ENCODE peak calls at places on chromosome 1, in eight cellular contexts. P is Calu3, E is hepatocyte, Y is BJ, M is GM12864, I is OCI-LY7, Z is lower leg skin, L is fibroblast of pulmonary artery. D is an unnamed sample.

GRCh38 chr1:41355761-41356160 is 5.5 kb upstream of the FOXO6 start:
- DNase-seq in P (no peak), E (no peak), Y (no peak), M (no peak), I (no peak), Z (peak), L (no peak), D (no peak)

GRCh38 chr1:3419415-3420204 is 34.9 kb upstream of the ARHGEF16 start:
- DNase-seq in P (peak), E (no peak), Y (no peak), M (no peak), I (no peak), Z (no peak), L (no peak), D (no peak)

GRCh38 chr1:203168256-203168786 is 7.3 kb downstream of the MYBPH start:
- DNase-seq in P (no peak), E (no peak), Y (no peak), M (no peak), I (no peak), Z (no peak), L (no peak), D (no peak)

GRCh38 chr1:245577396-245578157 is 422.8 kb downstream of the KIF26B start:
- DNase-seq in P (no peak), E (no peak), Y (no peak), M (no peak), I (no peak), Z (no peak), L (no peak), D (no peak)

GRCh38 chr1:39787468-39787867 is 1.2 kb downstream of the BMP8B start:
- DNase-seq in P (no peak), E (peak), Y (no peak), M (no peak), I (no peak), Z (no peak), L (no peak), D (no peak)

GRCh38 chr1:162070825-162071224 is 1.3 kb downstream of the NOS1AP start:
- DNase-seq in P (peak), E (peak), Y (no peak), M (no peak), I (no peak), Z (no peak), L (no peak), D (no peak)

GRCh38 chr1:160797163-160797797 is 1.3 kb downstream of the LY9 start:
- DNase-seq in P (no peak), E (no peak), Y (no peak), M (no peak), I (peak), Z (no peak), L (no peak), D (no peak)

GRCh38 chr1:110055493-110056283 is 14.8 kb downstream of the ALX3 start:
- DNase-seq in P (no peak), E (no peak), Y (no peak), M (no peak), I (no peak), Z (no peak), L (peak), D (no peak)

GRCh38 chr1:196774603-196775002 is at the start of gene CFHR3:
- DNase-seq in P (no peak), E (no peak), Y (no peak), M (no peak), I (no peak), Z (no peak), L (no peak), D (no peak)

GRCh38 chr1:148264374-148265276 is 112.5 kb upstream of the NBPF11 start:
- DNase-seq in P (peak), E (peak), Y (no peak), M (no peak), I (no peak), Z (no peak), L (peak), D (peak)

GRCh38 chr1:110408488-110408887 is 994 bp upstream of the LAMTOR5 start:
- DNase-seq in P (no peak), E (no peak), Y (no peak), M (no peak), I (no peak), Z (no peak), L (no peak), D (no peak)

GRCh38 chr1:108512239-108513071 is 47.4 kb upstream of the EEIG2 start:
- DNase-seq in P (no peak), E (peak), Y (no peak), M (no peak), I (peak), Z (no peak), L (peak), D (peak)

GRCh38 chr1:242225770-242226573 is 227.1 kb upstream of the MAP1LC3C start:
- DNase-seq in P (no peak), E (no peak), Y (no peak), M (peak), I (no peak), Z (no peak), L (no peak), D (no peak)

GRCh38 chr1:26280333-26281042 is 602 bp downstream of the SH3BGRL3 start:
- DNase-seq in P (no peak), E (peak), Y (no peak), M (no peak), I (no peak), Z (peak), L (no peak), D (peak)

GRCh38 chr1:240474133-240474614 is 137.8 kb downstream of the GREM2 start:
- DNase-seq in P (peak), E (peak), Y (no peak), M (no peak), I (no peak), Z (no peak), L (peak), D (peak)

GRCh38 chr1:7980984-7981383 is 19.5 kb downstream of the PARK7 start:
- DNase-seq in P (no peak), E (no peak), Y (no peak), M (no peak), I (no peak), Z (no peak), L (no peak), D (no peak)

GRCh38 chr1:89996415-89997110 is 1.7 kb downstream of the ZNF326 start:
- DNase-seq in P (no peak), E (no peak), Y (no peak), M (no peak), I (no peak), Z (no peak), L (no peak), D (no peak)

GRCh38 chr1:112465122-112465521 is 43.6 kb upstream of the WNT2B start:
- DNase-seq in P (peak), E (no peak), Y (no peak), M (no peak), I (no peak), Z (no peak), L (peak), D (no peak)

GRCh38 chr1:186680031-186681012 is at the start of gene PTGS2:
- DNase-seq in P (peak), E (peak), Y (peak), M (peak), I (no peak), Z (peak), L (peak), D (peak)

GRCh38 chr1:63969461-63969893 is 195.7 kb downstream of the ROR1 start:
- DNase-seq in P (peak), E (no peak), Y (no peak), M (no peak), I (no peak), Z (no peak), L (no peak), D (no peak)

GRCh38 chr1:11780380-11781147 is 18.6 kb downstream of the C1orf167 start:
- DNase-seq in P (no peak), E (no peak), Y (no peak), M (no peak), I (no peak), Z (no peak), L (no peak), D (no peak)

GRCh38 chr1:31991202-31991601 is 22.5 kb upstream of the KHDRBS1 start:
- DNase-seq in P (no peak), E (no peak), Y (no peak), M (no peak), I (no peak), Z (no peak), L (no peak), D (no peak)

GRCh38 chr1:237877628-237878027 is 13.1 kb downstream of the ZP4 start:
- DNase-seq in P (no peak), E (no peak), Y (no peak), M (no peak), I (no peak), Z (no peak), L (no peak), D (no peak)

GRCh38 chr1:230384380-230385172 is 41.6 kb downstream of the PGBD5 start:
- DNase-seq in P (no peak), E (no peak), Y (no peak), M (no peak), I (no peak), Z (no peak), L (no peak), D (no peak)

GRCh38 chr1:12197483-12197880 is 30.7 kb downstream of the TNFRSF1B start:
- DNase-seq in P (no peak), E (no peak), Y (no peak), M (no peak), I (no peak), Z (no peak), L (no peak), D (no peak)

GRCh38 chr1:155591770-155592169 is 18.2 kb upstream of the MSTO1 start:
- DNase-seq in P (peak), E (peak), Y (no peak), M (peak), I (peak), Z (no peak), L (peak), D (peak)

GRCh38 chr1:206851611-206852010 is 13.8 kb upstream of the IL20 start:
- DNase-seq in P (no peak), E (no peak), Y (peak), M (no peak), I (no peak), Z (no peak), L (peak), D (no peak)

GRCh38 chr1:42993631-42994121 is 35.0 kb upstream of the SLC2A1 start:
- DNase-seq in P (no peak), E (no peak), Y (no peak), M (no peak), I (no peak), Z (no peak), L (no peak), D (peak)

GRCh38 chr1:109206324-109206723 is 7.4 kb upstream of the SARS1 start:
- DNase-seq in P (no peak), E (no peak), Y (no peak), M (no peak), I (no peak), Z (no peak), L (no peak), D (no peak)

GRCh38 chr1:27643626-27644368 is 8.8 kb upstream of the FGR start:
- DNase-seq in P (peak), E (peak), Y (no peak), M (no peak), I (peak), Z (no peak), L (peak), D (peak)

GRCh38 chr1:60055336-60055735 is 18.2 kb downstream of the C1orf87 start:
- DNase-seq in P (no peak), E (no peak), Y (no peak), M (no peak), I (no peak), Z (no peak), L (no peak), D (no peak)

GRCh38 chr1:221418346-221418745 is 323.5 kb downstream of the DUSP10 start:
- DNase-seq in P (no peak), E (no peak), Y (no peak), M (no peak), I (no peak), Z (no peak), L (peak), D (no peak)

DNA sequence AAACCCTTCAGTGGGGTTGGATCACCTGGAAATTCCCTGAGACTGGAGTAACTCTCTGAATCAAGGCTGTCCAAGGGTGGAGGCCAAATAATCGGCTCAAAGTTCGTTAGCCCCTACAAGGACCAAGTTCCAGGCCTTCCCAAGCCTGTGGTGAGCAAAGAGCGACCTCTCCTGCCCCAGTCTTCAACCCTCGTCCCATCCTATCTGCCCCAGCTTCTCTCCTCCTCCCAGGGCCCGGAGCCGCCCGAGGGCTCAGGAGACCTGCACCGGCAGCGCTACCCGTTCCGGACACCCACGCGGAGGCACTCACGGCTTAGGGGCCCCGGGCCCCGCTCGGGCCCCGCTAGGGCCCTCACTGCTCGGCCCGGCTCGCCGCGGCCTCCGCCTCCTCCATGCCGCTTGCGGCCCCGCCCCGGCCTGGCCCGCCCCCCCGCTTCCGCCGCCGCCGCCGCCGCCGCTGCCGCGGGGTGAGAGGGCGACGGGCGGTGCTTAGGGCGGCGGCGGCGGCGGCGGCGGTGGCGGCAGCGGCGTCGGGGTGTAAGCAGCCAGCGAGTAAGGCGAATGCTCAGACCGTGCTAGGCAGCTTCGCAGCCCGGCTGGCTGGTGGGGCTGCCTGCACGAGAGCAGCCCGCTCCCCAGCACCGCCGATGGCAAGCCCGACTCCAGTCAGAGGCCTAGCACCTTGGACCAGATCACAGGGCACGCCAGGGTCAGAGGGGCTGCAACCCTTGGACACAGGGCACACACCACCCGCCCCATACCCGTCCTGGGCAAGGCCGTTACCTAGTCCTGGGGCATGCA is at the start of gene POMGNT1:
- DNase-seq in P (peak), E (peak), Y (no peak), M (no peak), I (peak), Z (no peak), L (peak), D (peak)
- TF ChIP-seq CTCF in P (no peak), E (peak), Y (peak), M (no peak), I (peak), Z (no peak), L (no peak), D (no peak)

DNA sequence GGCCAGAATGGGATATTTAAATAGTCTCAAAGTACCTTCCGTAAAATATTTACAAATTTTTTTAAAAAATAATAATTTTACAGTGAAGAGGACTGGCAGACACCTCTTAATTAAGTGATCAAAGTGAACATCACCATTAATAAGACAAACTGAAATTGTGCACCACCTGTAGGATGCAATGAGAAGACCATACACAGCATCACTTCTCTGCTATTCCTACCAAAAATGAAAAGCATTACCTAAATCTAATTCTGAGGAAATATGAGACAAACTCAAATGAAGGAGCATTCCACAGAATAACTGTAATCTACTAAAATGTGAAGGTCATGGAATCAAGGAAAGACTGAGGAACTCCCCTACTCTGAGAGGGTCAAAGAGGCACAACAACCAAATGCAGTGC is 68.2 kb upstream of the PRDX6 start:
- DNase-seq in P (no peak), E (no peak), Y (no peak), M (no peak), I (peak), Z (no peak), L (no peak), D (no peak)
- TF ChIP-seq CTCF in P (no peak), E (no peak), Y (no peak), M (no peak), I (peak), Z (no peak), L (no peak), D (no peak)

DNA sequence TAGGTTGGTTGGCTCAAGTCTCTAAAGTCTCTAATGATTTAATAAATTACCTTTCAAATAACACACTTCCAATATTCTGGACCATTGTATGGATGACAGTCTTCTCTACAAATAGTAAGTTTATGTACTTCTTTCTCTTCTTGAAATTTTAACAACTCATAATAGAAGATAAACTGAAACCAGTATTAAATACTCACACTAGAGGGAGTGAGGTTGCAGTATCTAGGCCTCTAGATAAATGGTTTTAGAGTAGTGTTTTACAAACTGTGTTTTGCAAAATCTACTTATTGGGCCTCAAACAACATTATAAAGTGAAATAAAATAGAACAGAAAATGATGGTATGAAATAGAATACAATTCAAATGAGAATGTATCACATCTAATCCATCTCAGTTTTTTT is 479.9 kb upstream of the BRINP3 start:
- DNase-seq in P (no peak), E (no peak), Y (no peak), M (no peak), I (no peak), Z (no peak), L (peak), D (no peak)
- TF ChIP-seq CTCF in P (no peak), E (peak), Y (no peak), M (no peak), I (no peak), Z (no peak), L (peak), D (no peak)

GRCh38 chr1:19643602-19644419 is at the start of gene NBL1:
- DNase-seq in P (peak), E (peak), Y (no peak), M (no peak), I (no peak), Z (peak), L (peak), D (peak)

GRCh38 chr1:19644761-19645543 is 841 bp downstream of the NBL1 start:
- DNase-seq in P (no peak), E (peak), Y (no peak), M (no peak), I (no peak), Z (no peak), L (no peak), D (peak)

GRCh38 chr1:19644422-19644760 is 280 bp downstream of the NBL1 start:
- DNase-seq in P (no peak), E (no peak), Y (no peak), M (no peak), I (no peak), Z (no peak), L (no peak), D (no peak)

GRCh38 chr1:19640363-19641316 is 3.5 kb upstream of the NBL1 start:
- DNase-seq in P (peak), E (peak), Y (no peak), M (no peak), I (no peak), Z (peak), L (no peak), D (no peak)

GRCh38 chr1:19643113-19643512 is 998 bp upstream of the NBL1 start:
- DNase-seq in P (peak), E (peak), Y (no peak), M (no peak), I (no peak), Z (no peak), L (no peak), D (no peak)
- TF ChIP-seq CTCF in P (no peak), E (no peak), Y (peak), M (no peak), I (no peak), Z (no peak), L (no peak), D (no peak)

GRCh38 chr1:14598007-14598497 is 433 bp upstream of the KAZN start:
- DNase-seq in P (no peak), E (peak), Y (no peak), M (no peak), I (no peak), Z (no peak), L (no peak), D (no peak)

GRCh38 chr1:14599787-14600186 is 1.3 kb downstream of the KAZN start:
- DNase-seq in P (no peak), E (no peak), Y (no peak), M (peak), I (peak), Z (no peak), L (no peak), D (no peak)

GRCh38 chr1:14597343-14598006 is 1.0 kb upstream of the KAZN start:
- DNase-seq in P (no peak), E (peak), Y (no peak), M (no peak), I (no peak), Z (no peak), L (no peak), D (peak)

GRCh38 chr1:14599173-14599754 is 779 bp downstream of the KAZN start:
- DNase-seq in P (no peak), E (peak), Y (no peak), M (no peak), I (no peak), Z (peak), L (no peak), D (no peak)

DNA sequence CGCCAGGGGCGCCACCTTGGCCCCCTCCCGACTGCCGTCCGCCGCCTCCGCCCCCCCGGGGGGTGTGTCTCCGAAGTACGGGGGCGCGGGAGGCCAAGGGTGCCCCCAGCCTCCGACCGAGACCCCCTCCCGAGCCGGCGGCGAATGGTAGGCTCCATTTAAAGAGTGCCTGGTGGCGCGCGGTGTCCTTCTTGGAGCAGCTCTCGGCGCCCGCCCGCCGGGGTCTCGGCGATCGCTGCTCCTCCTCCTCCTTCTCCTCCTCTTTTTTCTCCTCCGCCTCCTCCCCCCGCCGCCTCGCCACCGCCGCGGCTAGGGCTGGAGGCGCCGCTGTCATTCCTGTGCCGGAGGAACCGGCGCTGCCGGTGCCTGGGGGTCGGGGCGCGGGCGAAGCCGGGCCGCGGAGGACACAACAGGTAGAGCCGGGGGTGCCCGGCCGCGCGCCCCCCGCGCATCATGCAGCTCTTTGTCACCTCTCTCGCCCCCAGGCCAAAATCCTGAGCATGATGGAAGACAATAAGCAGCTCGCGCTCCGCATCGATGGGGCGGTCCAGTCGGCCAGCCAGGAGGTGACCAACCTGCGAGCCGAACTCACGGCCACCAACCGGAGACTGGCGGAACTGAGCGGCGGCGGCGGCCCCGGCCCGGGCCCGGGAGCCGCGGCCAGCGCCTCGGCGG is at the start of gene KAZN:
- DNase-seq in P (peak), E (peak), Y (no peak), M (no peak), I (no peak), Z (peak), L (no peak), D (no peak)
- TF ChIP-seq CTCF in P (no peak), E (no peak), Y (no peak), M (no peak), I (no peak), Z (no peak), L (no peak), D (no peak)

D was measured in NB4.